ENCODE peak calls at places on chromosome 14, in five cellular contexts. C, B, A, X and I are unnamed samples.

GRCh38 chr14:28767239-28767850 is 758 bp downstream of the FOXG1 start:
- DNase-seq in C (no peak), B (no peak), A (no peak), X (no peak), I (no peak)

GRCh38 chr14:95440951-95441350 is 75.5 kb downstream of the SYNE3 start:
- DNase-seq in C (no peak), B (no peak), A (no peak), X (no peak), I (no peak)

GRCh38 chr14:90620540-90621204 is 195.6 kb downstream of the TTC7B start:
- DNase-seq in C (no peak), B (no peak), A (no peak), X (no peak), I (no peak)

GRCh38 chr14:53851394-53852056 is 105.1 kb downstream of the BMP4 start:
- DNase-seq in C (no peak), B (no peak), A (no peak), X (peak), I (no peak)

GRCh38 chr14:54314365-54315134 is 82.3 kb upstream of the CDKN3 start:
- DNase-seq in C (no peak), B (no peak), A (no peak), X (no peak), I (no peak)

GRCh38 chr14:99264691-99265090 is 7.3 kb downstream of the BCL11B start:
- DNase-seq in C (no peak), B (no peak), A (no peak), X (no peak), I (no peak)

GRCh38 chr14:104434214-104435076 is 145.1 kb upstream of the C14orf180 start:
- DNase-seq in C (no peak), B (no peak), A (no peak), X (no peak), I (no peak)

GRCh38 chr14:52154992-52155655 is 86.3 kb upstream of the NID2 start:
- DNase-seq in C (no peak), B (no peak), A (no peak), X (no peak), I (peak)

GRCh38 chr14:32330356-32331226 is 1.5 kb downstream of the AKAP6 start:
- DNase-seq in C (no peak), B (no peak), A (no peak), X (no peak), I (no peak)

GRCh38 chr14:103078860-103079587 is 5.0 kb upstream of the LBHD2 start:
- DNase-seq in C (no peak), B (no peak), A (no peak), X (no peak), I (no peak)

GRCh38 chr14:96256420-96256819 is 410 bp downstream of the BDKRB1 start:
- DNase-seq in C (peak), B (no peak), A (no peak), X (no peak), I (no peak)

GRCh38 chr14:39812532-39813320 is 380.5 kb upstream of the FBXO33 start:
- DNase-seq in C (no peak), B (no peak), A (no peak), X (no peak), I (no peak)

GRCh38 chr14:90942511-90942910 is 117.9 kb downstream of the RPS6KA5 start:
- DNase-seq in C (no peak), B (no peak), A (no peak), X (no peak), I (no peak)

GRCh38 chr14:85273952-85274351 is 256.0 kb upstream of the FLRT2 start:
- DNase-seq in C (no peak), B (no peak), A (no peak), X (no peak), I (no peak)

GRCh38 chr14:101186544-101186943 is 283.0 kb upstream of the RTL1 start:
- DNase-seq in C (no peak), B (no peak), A (no peak), X (no peak), I (no peak)

GRCh38 chr14:69547701-69548348 is 26.8 kb downstream of the CCDC177 start:
- DNase-seq in C (no peak), B (no peak), A (no peak), X (no peak), I (no peak)

GRCh38 chr14:64708148-64709004 is 4.2 kb downstream of the PLEKHG3 start:
- DNase-seq in C (no peak), B (no peak), A (peak), X (no peak), I (peak)

GRCh38 chr14:49637534-49638078 is 2.6 kb upstream of the DNAAF2 start:
- DNase-seq in C (no peak), B (no peak), A (no peak), X (no peak), I (no peak)

GRCh38 chr14:92553456-92553855 is 39.9 kb downstream of the RIN3 start:
- DNase-seq in C (no peak), B (no peak), A (peak), X (no peak), I (peak)
- TF ChIP-seq CTCF in C (no peak), B (peak), A (no peak), X (peak), I (peak)

GRCh38 chr14:88301381-88301780 is 21.7 kb downstream of the KCNK10 start:
- DNase-seq in C (no peak), B (no peak), A (no peak), X (no peak), I (no peak)
- TF ChIP-seq MYC in C (no peak), B (no peak), A (no peak), X (no peak), I (no peak)

GRCh38 chr14:94015223-94015622 is 10.9 kb upstream of the OTUB2 start:
- DNase-seq in C (no peak), B (no peak), A (no peak), X (no peak), I (no peak)
- TF ChIP-seq CTCF in C (no peak), B (peak), A (no peak), X (no peak), I (no peak)

GRCh38 chr14:98070521-98070920 is 1201.5 kb downstream of the BCL11B start:
- DNase-seq in C (no peak), B (no peak), A (no peak), X (no peak), I (no peak)

DNA sequence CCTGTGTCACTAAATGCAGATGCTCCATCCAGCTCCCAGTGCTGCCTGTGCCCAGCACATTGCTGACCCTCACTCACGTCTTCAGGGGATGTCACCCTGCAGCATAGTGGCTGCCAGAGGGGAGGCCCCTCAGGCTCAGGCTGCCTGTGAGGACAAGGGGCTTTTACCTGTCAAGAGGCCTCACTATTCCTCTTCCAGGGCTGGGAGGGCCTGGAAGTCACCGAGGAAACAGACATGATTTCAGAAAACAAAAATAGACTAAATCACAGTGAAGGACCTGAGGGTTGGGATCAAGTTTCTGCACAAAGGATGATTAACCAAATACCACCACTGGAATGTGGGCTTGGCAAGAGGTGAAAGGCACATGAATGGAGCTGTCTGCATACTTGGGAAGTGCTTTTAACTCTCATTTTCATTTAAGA is 1202.3 kb downstream of the BCL11B start:
- DNase-seq in C (no peak), B (no peak), A (no peak), X (peak), I (no peak)
- TF ChIP-seq MYC in C (no peak), B (no peak), A (no peak), X (no peak), I (no peak)

GRCh38 chr14:73796881-73797539 is 54.6 kb upstream of the PTGR2 start:
- DNase-seq in C (no peak), B (no peak), A (no peak), X (no peak), I (no peak)
- TF ChIP-seq CTCF in C (no peak), B (no peak), A (no peak), X (no peak), I (no peak)

GRCh38 chr14:50823763-50824636 is 7.0 kb downstream of the NIN start:
- DNase-seq in C (no peak), B (peak), A (no peak), X (no peak), I (peak)

GRCh38 chr14:50822501-50823042 is 8.4 kb downstream of the NIN start:
- DNase-seq in C (no peak), B (peak), A (no peak), X (no peak), I (peak)

GRCh38 chr14:50820786-50821185 is 10.2 kb downstream of the NIN start:
- DNase-seq in C (no peak), B (no peak), A (no peak), X (no peak), I (peak)

GRCh38 chr14:50823051-50823762 is 7.8 kb downstream of the NIN start:
- DNase-seq in C (no peak), B (peak), A (no peak), X (no peak), I (peak)

DNA sequence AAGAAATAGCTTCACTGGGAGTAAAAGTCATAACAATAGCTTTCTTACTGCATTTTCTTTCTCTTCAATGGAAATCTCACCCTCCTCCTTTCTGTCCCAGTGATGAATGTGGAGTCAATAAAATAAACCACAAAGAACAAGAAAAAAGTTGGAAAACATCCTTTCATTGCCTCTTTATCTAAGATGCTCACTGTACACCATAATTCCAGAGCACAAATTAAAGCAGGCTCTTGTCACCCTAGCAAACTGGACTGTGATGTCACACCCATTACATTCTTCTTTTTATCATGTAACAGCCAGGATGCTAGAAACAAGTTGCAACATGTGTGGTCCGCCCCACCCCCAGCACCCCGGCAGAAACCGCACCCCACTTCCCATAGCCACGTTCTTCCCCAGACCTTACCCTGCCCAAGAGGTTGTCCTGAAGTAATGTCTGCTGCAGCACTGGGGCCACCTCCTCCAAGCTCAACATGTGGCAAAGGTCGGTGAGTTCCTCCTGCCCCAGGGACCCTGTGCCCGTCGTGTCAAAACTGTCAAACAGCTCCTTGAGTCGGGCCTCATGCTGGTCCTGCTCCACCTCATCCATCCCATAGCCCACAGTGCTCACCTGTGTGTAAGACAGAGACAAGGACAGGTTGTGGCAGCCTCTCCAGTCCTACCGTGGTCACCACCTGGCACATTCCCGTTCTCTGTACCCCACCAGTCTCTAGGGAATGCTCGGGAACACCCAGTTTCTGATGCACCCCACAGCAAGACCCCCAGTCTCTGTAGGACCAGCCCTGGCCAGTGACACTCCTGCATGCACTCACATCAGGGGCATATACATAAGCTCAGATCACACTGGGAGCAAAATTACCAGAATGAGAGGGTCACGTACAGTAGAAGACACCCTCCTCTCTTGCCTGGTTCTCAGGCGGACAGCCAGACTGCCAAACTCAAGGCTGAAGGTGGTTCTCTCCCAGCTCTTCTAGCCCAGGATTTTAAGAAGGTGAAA is 9.2 kb downstream of the NIN start:
- DNase-seq in C (no peak), B (peak), A (no peak), X (no peak), I (peak)
- TF ChIP-seq MYC in C (no peak), B (peak), A (no peak), X (no peak), I (peak)

DNA sequence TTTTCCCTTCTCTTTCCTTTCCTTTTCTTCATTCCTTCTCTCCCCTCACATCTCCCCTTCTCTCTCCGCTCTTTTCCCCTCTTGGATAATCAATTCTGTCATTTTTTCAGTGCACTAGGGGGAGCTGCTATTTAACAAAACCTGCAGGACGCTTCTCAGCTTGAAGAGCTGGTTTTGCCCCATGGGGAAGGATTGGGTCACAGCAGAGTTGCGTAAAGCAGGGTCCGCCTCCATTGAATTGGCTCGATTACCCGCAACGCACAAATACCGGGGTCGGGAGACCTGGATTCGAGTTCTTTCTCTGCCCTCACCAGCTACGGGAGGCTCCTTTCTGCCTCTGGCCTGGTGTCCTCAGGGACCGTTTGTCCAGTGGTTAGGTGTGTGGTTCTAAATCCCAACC is 42.1 kb upstream of the CHGA start:
- DNase-seq in C (peak), B (no peak), A (peak), X (peak), I (peak)
- TF ChIP-seq CTCF in C (peak), B (no peak), A (peak), X (peak), I (peak)

DNA sequence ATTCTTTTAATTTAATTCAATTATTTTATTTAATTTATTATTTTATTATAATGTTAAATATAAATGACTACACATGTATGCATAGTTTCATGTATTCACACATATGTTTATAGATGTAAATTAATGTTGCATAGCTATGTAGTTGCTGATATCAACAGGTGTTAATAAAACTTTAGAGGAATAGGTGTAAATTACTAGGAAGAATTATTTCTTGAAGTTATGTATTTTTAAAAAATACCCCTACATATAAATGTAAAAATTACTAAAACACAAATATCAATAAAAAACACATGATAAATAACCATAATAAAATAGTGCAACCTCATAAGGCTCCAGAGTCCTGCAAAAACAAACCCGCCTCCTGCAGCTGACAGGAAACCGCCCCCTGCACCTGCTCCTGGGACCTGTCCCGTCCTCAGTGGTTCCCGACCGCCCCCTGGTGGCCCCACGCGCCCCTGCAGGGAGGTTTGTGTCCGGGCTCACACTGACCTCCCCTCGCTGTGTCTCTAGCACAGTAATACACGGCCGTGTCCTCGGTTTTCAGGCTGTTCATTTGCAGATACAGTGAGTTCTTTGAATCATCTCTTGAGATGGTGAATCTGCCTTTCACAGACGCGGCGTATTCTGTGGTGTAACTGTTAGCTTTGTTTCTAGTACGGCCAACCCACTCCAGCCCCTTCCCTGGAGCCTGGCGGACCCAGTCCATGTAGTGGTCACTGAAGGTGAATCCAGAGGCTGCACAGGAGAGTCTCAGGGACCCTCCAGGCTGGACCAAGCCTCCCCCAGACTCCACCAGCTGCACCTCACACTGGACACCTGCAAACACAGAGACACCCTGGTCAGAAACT is 1264.0 kb downstream of the TMEM121 start:
- DNase-seq in C (no peak), B (no peak), A (peak), X (peak), I (peak)
- TF ChIP-seq MYC in C (no peak), B (no peak), A (no peak), X (no peak), I (no peak)

GRCh38 chr14:25833341-25834121 is 764.3 kb downstream of the NOVA1 start:
- DNase-seq in C (peak), B (no peak), A (no peak), X (peak), I (peak)
- TF ChIP-seq CTCF in C (peak), B (peak), A (no peak), X (peak), I (peak)